ENCODE peak calls at places on chromosome 18, in seven cellular contexts. D, V, S, X, G, Q and T are unnamed samples.

GRCh38 chr18:59505311-59505710 is 146.2 kb upstream of the LMAN1 start:
- DNase-seq in D (no peak), V (no peak), S (no peak), X (no peak), G (no peak), Q (no peak), T (peak; percentile 42)

GRCh38 chr18:54255141-54255540 is 14.2 kb upstream of the POLI start:
- DNase-seq in D (no peak), V (no peak), S (no peak), X (no peak), G (peak; percentile 71), Q (no peak), T (no peak)

GRCh38 chr18:59923539-59924196 is 23.9 kb downstream of the PMAIP1 start:
- DNase-seq in D (no peak), V (no peak), S (no peak), X (no peak), G (peak; percentile 48), Q (no peak), T (no peak)

GRCh38 chr18:34929336-34929780 is 111.9 kb upstream of the MAPRE2 start:
- DNase-seq in D (no peak), V (no peak), S (peak; percentile 18), X (no peak), G (peak; percentile 93), Q (no peak), T (peak; percentile 85)

GRCh38 chr18:49561127-49561376 is 805 bp upstream of the LIPG start:
- DNase-seq in D (no peak), V (no peak), S (no peak), X (no peak), G (no peak), Q (no peak), T (peak; percentile 18)

GRCh38 chr18:24231773-24232735 is 93.2 kb downstream of the CABYR start:
- DNase-seq in D (no peak), V (no peak), S (no peak), X (no peak), G (no peak), Q (no peak), T (peak; percentile 4)

GRCh38 chr18:77248873-77249582 is 620 bp upstream of the GALR1 start:
- DNase-seq in D (no peak), V (no peak), S (no peak), X (no peak), G (no peak), Q (no peak), T (no peak)

GRCh38 chr18:50410894-50411293 is 36.0 kb downstream of the SKA1 start:
- DNase-seq in D (no peak), V (no peak), S (no peak), X (no peak), G (no peak), Q (no peak), T (no peak)

GRCh38 chr18:72456802-72457201 is 87.3 kb downstream of the CBLN2 start:
- DNase-seq in D (no peak), V (no peak), S (no peak), X (no peak), G (no peak), Q (no peak), T (no peak)

GRCh38 chr18:68164909-68165308 is 550.0 kb downstream of the TMX3 start:
- DNase-seq in D (no peak), V (no peak), S (no peak), X (no peak), G (no peak), Q (no peak), T (no peak)

GRCh38 chr18:66616523-66616983 is 12.7 kb upstream of the CDH19 start:
- DNase-seq in D (no peak), V (no peak), S (no peak), X (no peak), G (peak; percentile 83), Q (no peak), T (no peak)

GRCh38 chr18:47899107-47899840 is 31.2 kb downstream of the SMAD2 start:
- DNase-seq in D (no peak), V (no peak), S (no peak), X (no peak), G (peak; percentile 88), Q (no peak), T (no peak)

GRCh38 chr18:3577456-3577855 is 127.5 kb downstream of the TGIF1 start:
- DNase-seq in D (no peak), V (no peak), S (no peak), X (no peak), G (no peak), Q (no peak), T (no peak)

GRCh38 chr18:59961086-59961485 is 61.3 kb downstream of the PMAIP1 start:
- DNase-seq in D (no peak), V (no peak), S (no peak), X (no peak), G (peak; percentile 97), Q (no peak), T (no peak)

GRCh38 chr18:55856191-55856590 is 268.2 kb upstream of the TCF4 start:
- DNase-seq in D (no peak), V (peak; percentile 11), S (peak; percentile 50), X (no peak), G (peak; percentile 34), Q (no peak), T (peak; percentile 97)

GRCh38 chr18:22987547-22988182 is 54.5 kb downstream of the RBBP8 start:
- DNase-seq in D (no peak), V (no peak), S (no peak), X (no peak), G (no peak), Q (no peak), T (no peak)

GRCh38 chr18:63262369-63263335 is 56.9 kb downstream of the BCL2 start:
- DNase-seq in D (no peak), V (no peak), S (no peak), X (no peak), G (no peak), Q (no peak), T (no peak)

GRCh38 chr18:13418013-13418710 is 199.6 kb downstream of the LDLRAD4 start:
- DNase-seq in D (no peak), V (no peak), S (no peak), X (no peak), G (peak; percentile 67), Q (no peak), T (no peak)

GRCh38 chr18:48544116-48544515 is 5.3 kb downstream of the CTIF start:
- DNase-seq in D (no peak), V (no peak), S (no peak), X (no peak), G (no peak), Q (no peak), T (no peak)